ENCODE peak calls at places on chromosomes 16 and 17, in eight cellular contexts. A is HCT116; K is right atrium auricular region; B is CD4-positive, alpha-beta T cell; S is AG04450; X is H1; Z is adrenal gland; U is sigmoid colon. P is an unnamed sample.

GRCh38 chr17:8391711-8392110 is 5.9 kb downstream of the RNF222 start:
- DNase-seq in A (no peak), S (no peak), K (no peak), U (peak; percentile 60), B (no peak), X (no peak), Z (no peak), P (peak; percentile 56)

GRCh38 chr16:22386976-22387375 is 12.6 kb upstream of the CDR2 start:
- DNase-seq in X (no peak), K (no peak), A (no peak), Z (no peak), B (no peak), S (peak; percentile 78), U (no peak), P (no peak)

GRCh38 chr16:27722892-27723450 is 173.0 kb downstream of the KATNIP start:
- DNase-seq in A (no peak), K (no peak), X (no peak), U (no peak), B (no peak), Z (no peak), S (no peak), P (no peak)

GRCh38 chr16:89841275-89841674 is 13.0 kb downstream of the SPIRE2 start:
- DNase-seq in S (no peak), Z (no peak), A (no peak), K (no peak), X (no peak), U (no peak), B (peak; percentile 17), P (peak; percentile 31)

GRCh38 chr17:59346876-59347407 is 15.5 kb downstream of the YPEL2 start:
- DNase-seq in K (no peak), S (no peak), A (no peak), X (no peak), Z (no peak), B (no peak), U (no peak), P (no peak)

GRCh38 chr17:69503711-69504110 is 89.2 kb downstream of the MAP2K6 start:
- DNase-seq in Z (no peak), X (no peak), A (no peak), B (no peak), U (no peak), K (no peak), S (no peak), P (no peak)

GRCh38 chr17:78484300-78485159 is 92.7 kb downstream of the DNAH17 start:
- DNase-seq in K (no peak), X (peak; percentile 96), B (peak; percentile 33), S (no peak), Z (no peak), U (no peak), A (peak; percentile 22), P (peak; percentile 98)

GRCh38 chr16:89409161-89409711 is 81.1 kb downstream of the ANKRD11 start:
- DNase-seq in A (no peak), K (no peak), B (peak; percentile 72), X (no peak), U (no peak), S (no peak), Z (no peak), P (no peak)

GRCh38 chr16:21645261-21645721 is 7.1 kb downstream of the IGSF6 start:
- DNase-seq in X (no peak), U (no peak), K (peak; percentile 55), B (no peak), S (no peak), Z (no peak), A (no peak), P (no peak)

GRCh38 chr17:55390364-55390977 is 31.2 kb downstream of the MMD start:
- DNase-seq in B (no peak), Z (no peak), U (no peak), K (no peak), S (no peak), X (no peak), A (no peak), P (no peak)

GRCh38 chr16:17414916-17415315 is 55.8 kb downstream of the XYLT1 start:
- DNase-seq in B (no peak), S (no peak), K (no peak), A (no peak), X (no peak), U (no peak), Z (no peak), P (no peak)

GRCh38 chr16:67000384-67001158 is 12.2 kb downstream of the CES4A start:
- DNase-seq in B (peak; percentile 34), U (peak; percentile 86), X (peak; percentile 84), S (no peak), Z (peak; percentile 63), K (peak; percentile 78), A (no peak), P (peak; percentile 98)

GRCh38 chr16:22220076-22220453 is 14.0 kb downstream of the EEF2K start:
- DNase-seq in U (peak; percentile 86), S (no peak), Z (no peak), A (no peak), X (no peak), B (no peak), K (no peak), P (no peak)

GRCh38 chr17:17305282-17305801 is 2.2 kb downstream of the NT5M start:
- DNase-seq in X (no peak), A (no peak), B (no peak), Z (no peak), U (no peak), K (no peak), S (no peak), P (peak; percentile 21)

GRCh38 chr16:49213594-49213993 is 68.0 kb downstream of the CBLN1 start:
- DNase-seq in K (no peak), Z (no peak), S (no peak), B (no peak), X (peak; percentile 48), A (no peak), U (no peak), P (peak; percentile 74)

GRCh38 chr17:77222356-77222755 is 81.6 kb downstream of the SEC14L1 start:
- DNase-seq in A (no peak), Z (no peak), B (no peak), U (no peak), X (no peak), K (no peak), S (no peak), P (no peak)

GRCh38 chr16:17544785-17545184 is 74.0 kb upstream of the XYLT1 start:
- DNase-seq in X (peak; percentile 86), K (no peak), Z (no peak), U (no peak), S (no peak), B (no peak), A (peak; percentile 8), P (peak; percentile 74)

GRCh38 chr17:81143200-81143527 is 22.1 kb upstream of the PVALEF start:
- DNase-seq in U (no peak), Z (no peak), S (no peak), K (no peak), A (no peak), X (no peak), B (no peak), P (no peak)

GRCh38 chr17:40474419-40475002 is 26.9 kb downstream of the TNS4 start:
- DNase-seq in K (no peak), U (no peak), S (no peak), B (no peak), X (no peak), Z (no peak), A (no peak), P (no peak)

GRCh38 chr17:39753514-39754160 is 15.9 kb downstream of the GRB7 start:
- DNase-seq in X (peak; percentile 70), K (no peak), S (no peak), B (peak; percentile 51), U (peak; percentile 79), A (no peak), Z (peak; percentile 55), P (peak; percentile 91)

GRCh38 chr17:3536736-3537135 is 20.9 kb downstream of the TRPV3 start:
- DNase-seq in U (no peak), B (no peak), A (no peak), Z (no peak), S (no peak), K (no peak), X (no peak), P (no peak)
- H3K27me3 ChIP-seq in U (peaks cover 30% of the 10 kb centered on the region), B (no peaks in the 10 kb centered on the region), A (no peaks in the 10 kb centered on the region), Z (no peaks in the 10 kb centered on the region), S (peaks cover 4% of the 10 kb centered on the region), K (no peaks in the 10 kb centered on the region), X (no peaks in the 10 kb centered on the region), P (no peaks in the 10 kb centered on the region)

GRCh38 chr17:38672788-38673713 is 1.7 kb downstream of the EPOP start:
- DNase-seq in B (no peak), K (no peak), S (no peak), Z (no peak), U (no peak), A (no peak), X (peak; percentile 71), P (peak; percentile 77)

GRCh38 chr17:38673714-38674012 is 1.1 kb downstream of the EPOP start:
- DNase-seq in Z (no peak), X (no peak), A (no peak), K (no peak), S (no peak), B (no peak), U (no peak), P (peak; percentile 80)

GRCh38 chr17:38671939-38672720 is 2.6 kb downstream of the EPOP start:
- DNase-seq in X (peak; percentile 70), Z (no peak), B (no peak), S (no peak), K (no peak), A (no peak), U (no peak), P (peak; percentile 79)

GRCh38 chr17:38674749-38675615 is at the start of gene EPOP:
- DNase-seq in B (peak; percentile 72), U (peak; percentile 91), K (peak; percentile 90), X (peak; percentile 91), S (peak; percentile 43), A (peak; percentile 77), Z (peak; percentile 91), P (peak; percentile 99)

GRCh38 chr17:38674013-38674748 is 576 bp downstream of the EPOP start:
- DNase-seq in U (no peak), X (peak; percentile 69), B (no peak), S (no peak), K (no peak), Z (peak; percentile 39), A (no peak), P (no peak)
- H3K27me3 ChIP-seq in U (peaks cover 71% of the 10 kb centered on the region), X (peaks cover 77% of the 10 kb centered on the region), B (peaks cover 42% of the 10 kb centered on the region), S (peaks cover 52% of the 10 kb centered on the region), K (peaks cover 25% of the 10 kb centered on the region), Z (peaks cover 4% of the 10 kb centered on the region), A (no peaks in the 10 kb centered on the region), P (peaks cover 72% of the 10 kb centered on the region)

DNA sequence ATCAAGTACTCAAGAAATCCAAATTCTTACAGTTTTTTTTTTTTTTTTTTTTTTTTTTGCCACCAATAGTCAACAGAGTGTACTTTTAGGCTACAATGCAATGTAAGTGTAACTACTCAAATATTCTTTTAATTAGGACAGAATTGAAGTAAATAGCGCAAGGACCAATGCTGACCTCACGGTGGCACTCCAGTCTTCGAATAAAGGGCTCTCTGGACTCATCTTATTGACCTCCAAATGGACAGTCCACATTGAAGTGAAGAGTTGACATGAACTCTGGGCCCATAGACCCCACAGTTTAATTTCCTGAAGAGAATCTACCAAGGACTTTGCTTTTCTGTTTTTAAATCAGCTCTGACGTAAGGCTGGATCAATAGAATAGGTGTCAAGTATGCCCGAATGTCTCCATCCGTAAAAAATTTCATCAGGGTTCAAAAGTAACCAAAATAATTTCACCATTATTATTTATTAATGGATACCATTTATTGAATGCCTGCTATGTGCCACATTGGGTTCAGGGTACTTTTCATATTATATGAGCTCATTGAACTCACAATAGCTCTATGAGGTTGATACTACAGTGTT is 7.3 kb upstream of the DDX52 start:
- DNase-seq in Z (peak; percentile 25), S (no peak), X (no peak), B (no peak), U (no peak), K (no peak), A (peak; percentile 41), P (peak; percentile 48)
- H3K27me3 ChIP-seq in Z (peaks cover 5% of the 10 kb centered on the region), S (no peaks in the 10 kb centered on the region), X (no peaks in the 10 kb centered on the region), B (peaks cover 42% of the 10 kb centered on the region), U (peaks cover 21% of the 10 kb centered on the region), K (no peaks in the 10 kb centered on the region), A (peaks cover 24% of the 10 kb centered on the region), P (peaks cover 1% of the 10 kb centered on the region)

GRCh38 chr17:49998836-49999511 is 4.0 kb upstream of the DLX3 start:
- DNase-seq in Z (no peak), B (no peak), U (no peak), S (no peak), K (no peak), A (no peak), X (no peak), P (peak; percentile 7)
- H3K27me3 ChIP-seq in Z (peaks cover 67% of the 10 kb centered on the region), B (peaks cover 75% of the 10 kb centered on the region), U (peaks cover 94% of the 10 kb centered on the region), S (peaks cover 58% of the 10 kb centered on the region), K (peaks cover 25% of the 10 kb centered on the region), A (peaks cover 6% of the 10 kb centered on the region), X (peaks cover 43% of the 10 kb centered on the region), P (peaks cover 54% of the 10 kb centered on the region)